ENCODE peak calls at places on chromosomes 7 and 10, in six cellular contexts. N, O, T, U, C and V are unnamed samples.
A peak's percentile ranks its signal among the peaks of the same experiment; 100 is the strongest.

GRCh38 chr10:110944997-110945396 is 25.6 kb downstream of the SHOC2 start:
- DNase-seq in T (peak; percentile 29), C (peak; percentile 95), O (no peak), U (no peak), N (no peak), V (no peak)

GRCh38 chr7:101093907-101094306 is 8.6 kb downstream of the TRIM56 start:
- DNase-seq in C (peak; percentile 67), O (no peak), U (peak; percentile 80), T (peak; percentile 60), N (no peak), V (no peak)

GRCh38 chr7:87356448-87356847 is 11.0 kb downstream of the CROT start:
- DNase-seq in T (no peak), N (no peak), O (no peak), C (no peak), U (no peak), V (no peak)

GRCh38 chr7:80641548-80641947 is 3.1 kb downstream of the CD36 start:
- DNase-seq in O (no peak), C (no peak), U (no peak), T (no peak), N (no peak), V (no peak)

GRCh38 chr7:27916372-27916771 is 176.4 kb downstream of the TAX1BP1 start:
- DNase-seq in O (no peak), N (no peak), T (peak; percentile 75), U (no peak), C (no peak), V (no peak)

GRCh38 chr7:126790763-126791162 is 462.0 kb downstream of the GRM8 start:
- DNase-seq in O (no peak), C (no peak), N (no peak), U (no peak), T (no peak), V (no peak)

GRCh38 chr10:98242823-98243222 is 25.2 kb downstream of the LOXL4 start:
- DNase-seq in U (no peak), C (peak; percentile 64), T (peak; percentile 17), O (no peak), N (no peak), V (no peak)

GRCh38 chr10:63522129-63522687 is 1.0 kb downstream of the REEP3 start:
- DNase-seq in N (no peak), O (peak; percentile 27), U (no peak), T (peak; percentile 22), C (peak; percentile 31), V (no peak)

GRCh38 chr7:41217306-41217705 is 485.6 kb downstream of the INHBA start:
- DNase-seq in U (no peak), T (peak; percentile 47), O (no peak), N (no peak), C (no peak), V (no peak)

GRCh38 chr7:137703291-137704010 is 143.3 kb downstream of the DGKI start:
- DNase-seq in N (no peak), O (no peak), C (no peak), U (no peak), T (no peak), V (no peak)

GRCh38 chr7:108459922-108460551 is 3.8 kb upstream of the NRCAM start:
- DNase-seq in C (peak; percentile 63), O (peak; percentile 46), T (peak; percentile 52), U (no peak), N (no peak), V (no peak)

GRCh38 chr10:484441-484924 is 205.0 kb downstream of the DIP2C start:
- DNase-seq in U (no peak), C (peak; percentile 19), T (peak; percentile 30), O (peak; percentile 43), N (peak; percentile 42), V (no peak)

GRCh38 chr7:78412216-78412858 is 613.8 kb downstream of the PHTF2 start:
- DNase-seq in T (peak; percentile 1), U (no peak), O (no peak), C (no peak), N (no peak), V (no peak)

GRCh38 chr10:91711885-91712284 is 79.0 kb upstream of the PPP1R3C start:
- DNase-seq in O (no peak), N (no peak), C (no peak), U (no peak), T (no peak), V (no peak)

GRCh38 chr7:80263821-80264220 is 129.2 kb downstream of the GNAI1 start:
- DNase-seq in O (no peak), U (no peak), T (no peak), C (no peak), N (no peak), V (no peak)

GRCh38 chr10:78520737-78521430 is 487.2 kb downstream of the RPS24 start:
- DNase-seq in O (no peak), U (no peak), T (peak; percentile 84), C (peak; percentile 49), N (no peak), V (no peak)

GRCh38 chr7:76191783-76192240 is 9.9 kb upstream of the SRRM3 start:
- DNase-seq in T (peak; percentile 28), O (no peak), U (no peak), N (no peak), C (peak; percentile 35), V (no peak)

GRCh38 chr7:111853231-111853990 is 291.1 kb upstream of the IMMP2L start:
- DNase-seq in C (peak; percentile 22), T (no peak), U (no peak), N (no peak), O (no peak), V (no peak)

GRCh38 chr10:788796-789748 is 99.6 kb upstream of the DIP2C start:
- DNase-seq in C (peak; percentile 56), U (no peak), T (peak; percentile 59), O (no peak), N (peak; percentile 83), V (no peak)

GRCh38 chr7:7504910-7505704 is 30.6 kb downstream of the COL28A1 start:
- DNase-seq in N (no peak), T (no peak), C (no peak), U (no peak), O (no peak), V (no peak)

GRCh38 chr7:55498770-55499169 is 73.5 kb downstream of the VOPP1 start:
- DNase-seq in C (no peak), U (no peak), T (no peak), N (no peak), O (no peak), V (no peak)

GRCh38 chr10:44959243-44960097 is at the start of gene RASSF4:
- DNase-seq in O (peak; percentile 99), U (no peak), C (peak; percentile 83), N (peak; percentile 95), T (peak; percentile 87), V (peak; percentile 86)

GRCh38 chr7:56229631-56230030 is 113.4 kb upstream of the NUPR2 start:
- DNase-seq in C (no peak), N (no peak), T (no peak), O (no peak), U (no peak), V (no peak)

GRCh38 chr7:157339777-157340677 is 3.2 kb downstream of the DNAJB6 start:
- DNase-seq in C (peak; percentile 79), U (no peak), N (peak; percentile 62), T (peak; percentile 77), O (peak; percentile 73), V (peak; percentile 52)

GRCh38 chr10:105974803-105975456 is 1189.6 kb downstream of the SORCS1 start:
- DNase-seq in U (no peak), N (peak; percentile 32), T (peak; percentile 7), O (no peak), C (peak; percentile 55), V (no peak)
- TF ChIP-seq CTCF in U (peak; percentile 59), N (no peak), T (peak; percentile 47), O (no peak), C (peak; percentile 83), V (no peak)

GRCh38 chr10:86139066-86139657 is 227.4 kb downstream of the GRID1 start:
- DNase-seq in T (no peak), N (no peak), O (peak; percentile 48), C (no peak), U (no peak), V (no peak)
- TF ChIP-seq CTCF in T (no peak), N (no peak), O (no peak), C (no peak), U (no peak), V (peak; percentile 27)

GRCh38 chr7:144024213-144024612 is 24.1 kb downstream of the OR6B1 start:
- DNase-seq in C (no peak), T (no peak), U (no peak), N (no peak), O (no peak), V (no peak)

GRCh38 chr7:144027974-144028373 is 20.8 kb upstream of the OR2A5 start:
- DNase-seq in T (no peak), N (no peak), O (no peak), U (no peak), C (peak; percentile 34), V (no peak)

GRCh38 chr7:144026203-144026883 is 22.4 kb upstream of the OR2A5 start:
- DNase-seq in O (no peak), N (no peak), T (no peak), C (no peak), U (no peak), V (no peak)

GRCh38 chr7:144028547-144028946 is 20.2 kb upstream of the OR2A5 start:
- DNase-seq in U (no peak), T (no peak), O (no peak), N (no peak), C (no peak), V (no peak)

GRCh38 chr7:144027070-144027469 is 21.7 kb upstream of the OR2A5 start:
- DNase-seq in O (no peak), T (peak; percentile 29), C (peak; percentile 71), U (no peak), N (no peak), V (no peak)
- TF ChIP-seq CTCF in O (no peak), T (peak; percentile 26), C (peak; percentile 45), U (peak; percentile 22), N (no peak), V (no peak)

GRCh38 chr10:113980408-113981087 is 63.1 kb upstream of the ADRB1 start:
- DNase-seq in O (no peak), C (no peak), T (peak; percentile 15), N (no peak), U (no peak), V (no peak)
- TF ChIP-seq CTCF in O (peak; percentile 13), C (peak; percentile 25), T (peak; percentile 57), N (no peak), U (no peak), V (no peak)

DNA sequence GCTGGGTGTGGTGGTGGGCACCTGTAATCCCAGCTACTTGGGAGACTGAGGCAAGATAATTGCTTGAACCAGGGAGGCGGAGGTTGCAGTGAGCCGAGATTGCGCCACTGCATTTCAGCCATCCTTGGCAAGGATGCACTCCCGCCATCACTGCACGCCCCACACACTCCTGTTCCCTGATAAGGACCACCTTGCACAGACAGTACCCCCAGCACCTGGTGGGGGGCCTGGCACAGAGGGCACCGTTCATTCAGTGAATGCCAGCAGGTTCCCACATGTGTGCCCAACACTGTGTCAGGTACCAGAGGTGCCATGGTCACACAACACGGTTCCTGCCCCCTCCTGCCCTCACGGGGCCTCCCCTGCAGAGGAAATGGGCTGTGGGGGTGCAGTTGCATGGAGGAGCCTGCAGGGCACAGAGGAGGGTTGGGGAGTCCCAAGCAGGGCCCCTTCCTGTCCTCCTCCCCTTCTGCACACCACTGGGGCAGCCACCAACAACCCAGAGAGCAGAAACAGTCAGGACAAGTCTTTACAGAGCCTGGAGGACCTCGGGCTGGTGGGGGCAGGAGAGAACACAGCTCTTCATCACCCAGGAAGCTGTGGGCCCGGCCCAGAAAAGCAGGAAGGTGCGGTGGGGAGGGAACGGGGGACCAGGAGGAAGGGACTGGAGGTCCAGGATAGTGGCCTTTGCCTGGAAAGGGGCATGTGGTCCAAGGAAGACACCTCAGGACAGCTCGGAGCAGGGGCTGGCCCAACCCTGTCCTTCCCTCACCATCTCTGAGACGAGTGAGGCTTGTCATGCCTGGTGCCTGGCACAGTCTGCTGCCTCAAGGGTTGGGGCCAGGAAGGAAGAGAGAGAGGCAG is 7.1 kb downstream of the CRYGN start:
- DNase-seq in U (no peak), O (peak; percentile 71), C (no peak), T (peak; percentile 55), N (no peak), V (no peak)
- TF ChIP-seq CTCF in U (peak; percentile 16), O (no peak), C (peak; percentile 8), T (peak; percentile 33), N (no peak), V (peak; percentile 26)